ENCODE peak calls at places on chromosomes 1 and 21, in nine cellular contexts. One of them, this sample, is unnamed.

GRCh38 chr21:30620522-30620921 is at the start of gene KRTAP20-4:
- DNase-seq in fibroblast of lung: no peak
- DNase-seq in foreskin fibroblast: no peak
- DNase-seq in adrenal gland: no peak
- DNase-seq in cardiac fibroblast: no peak
- DNase-seq in HFF-Myc: no peak
- DNase-seq in uterus: no peak
- DNase-seq in astrocyte: no peak
- DNase-seq in IMR-90: no peak
- DNase-seq in this sample: no peak

GRCh38 chr1:204254031-204254661 is 40.4 kb upstream of the GOLT1A start:
- DNase-seq in fibroblast of lung: no peak
- DNase-seq in foreskin fibroblast: peak
- DNase-seq in adrenal gland: peak
- DNase-seq in cardiac fibroblast: peak
- DNase-seq in HFF-Myc: no peak
- DNase-seq in uterus: peak
- DNase-seq in astrocyte: no peak
- DNase-seq in IMR-90: peak
- DNase-seq in this sample: no peak

GRCh38 chr1:34164510-34165381 is at the start of gene CSMD2:
- DNase-seq in fibroblast of lung: peak
- DNase-seq in foreskin fibroblast: peak
- DNase-seq in adrenal gland: peak
- DNase-seq in cardiac fibroblast: peak
- DNase-seq in HFF-Myc: no peak
- DNase-seq in uterus: no peak
- DNase-seq in astrocyte: peak
- DNase-seq in IMR-90: peak
- DNase-seq in this sample: no peak

GRCh38 chr1:166573199-166573598 is 266.1 kb upstream of the POGK start:
- DNase-seq in fibroblast of lung: no peak
- DNase-seq in foreskin fibroblast: no peak
- DNase-seq in adrenal gland: no peak
- DNase-seq in cardiac fibroblast: no peak
- DNase-seq in HFF-Myc: no peak
- DNase-seq in uterus: no peak
- DNase-seq in astrocyte: no peak
- DNase-seq in IMR-90: no peak
- DNase-seq in this sample: no peak

GRCh38 chr1:11772458-11772857 is 10.5 kb downstream of the C1orf167 start:
- DNase-seq in fibroblast of lung: no peak
- DNase-seq in foreskin fibroblast: no peak
- DNase-seq in adrenal gland: no peak
- DNase-seq in cardiac fibroblast: no peak
- DNase-seq in HFF-Myc: no peak
- DNase-seq in uterus: no peak
- DNase-seq in astrocyte: no peak
- DNase-seq in IMR-90: no peak
- DNase-seq in this sample: no peak

GRCh38 chr1:224481601-224482000 is 47.0 kb upstream of the WDR26 start:
- DNase-seq in fibroblast of lung: no peak
- DNase-seq in foreskin fibroblast: no peak
- DNase-seq in adrenal gland: no peak
- DNase-seq in cardiac fibroblast: no peak
- DNase-seq in HFF-Myc: no peak
- DNase-seq in uterus: no peak
- DNase-seq in astrocyte: no peak
- DNase-seq in IMR-90: no peak
- DNase-seq in this sample: no peak

GRCh38 chr21:30189763-30190162 is 23.2 kb upstream of the CLDN17 start:
- DNase-seq in fibroblast of lung: no peak
- DNase-seq in foreskin fibroblast: no peak
- DNase-seq in adrenal gland: no peak
- DNase-seq in cardiac fibroblast: no peak
- DNase-seq in HFF-Myc: no peak
- DNase-seq in uterus: no peak
- DNase-seq in astrocyte: no peak
- DNase-seq in IMR-90: no peak
- DNase-seq in this sample: no peak

GRCh38 chr1:172287207-172287606 is 133.3 kb upstream of the C1orf105 start:
- DNase-seq in fibroblast of lung: peak
- DNase-seq in foreskin fibroblast: peak
- DNase-seq in adrenal gland: peak
- DNase-seq in cardiac fibroblast: peak
- DNase-seq in HFF-Myc: no peak
- DNase-seq in uterus: peak
- DNase-seq in astrocyte: peak
- DNase-seq in IMR-90: peak
- DNase-seq in this sample: peak

GRCh38 chr1:114315601-114316000 is 161.9 kb upstream of the SYT6 start:
- DNase-seq in fibroblast of lung: peak
- DNase-seq in foreskin fibroblast: peak
- DNase-seq in adrenal gland: no peak
- DNase-seq in cardiac fibroblast: peak
- DNase-seq in HFF-Myc: no peak
- DNase-seq in uterus: no peak
- DNase-seq in astrocyte: no peak
- DNase-seq in IMR-90: no peak
- DNase-seq in this sample: no peak

GRCh38 chr1:12708956-12709555 is 6.9 kb upstream of the AADACL3 start:
- DNase-seq in fibroblast of lung: no peak
- DNase-seq in foreskin fibroblast: no peak
- DNase-seq in adrenal gland: no peak
- DNase-seq in cardiac fibroblast: peak
- DNase-seq in HFF-Myc: no peak
- DNase-seq in uterus: no peak
- DNase-seq in astrocyte: no peak
- DNase-seq in IMR-90: no peak
- DNase-seq in this sample: no peak

GRCh38 chr1:155008015-155008941 is 5.7 kb downstream of the ZBTB7B start:
- DNase-seq in fibroblast of lung: no peak
- DNase-seq in foreskin fibroblast: no peak
- DNase-seq in adrenal gland: no peak
- DNase-seq in cardiac fibroblast: no peak
- DNase-seq in HFF-Myc: no peak
- DNase-seq in uterus: no peak
- DNase-seq in astrocyte: no peak
- DNase-seq in IMR-90: no peak
- DNase-seq in this sample: no peak

GRCh38 chr1:45545019-45545493 is 5.6 kb upstream of the AKR1A1 start:
- DNase-seq in fibroblast of lung: no peak
- DNase-seq in foreskin fibroblast: no peak
- DNase-seq in adrenal gland: no peak
- DNase-seq in cardiac fibroblast: no peak
- DNase-seq in HFF-Myc: no peak
- DNase-seq in uterus: no peak
- DNase-seq in astrocyte: no peak
- DNase-seq in IMR-90: no peak
- DNase-seq in this sample: no peak

GRCh38 chr1:82223091-82223490 is 422.4 kb downstream of the ADGRL2 start:
- DNase-seq in fibroblast of lung: no peak
- DNase-seq in foreskin fibroblast: no peak
- DNase-seq in adrenal gland: no peak
- DNase-seq in cardiac fibroblast: no peak
- DNase-seq in HFF-Myc: no peak
- DNase-seq in uterus: no peak
- DNase-seq in astrocyte: no peak
- DNase-seq in IMR-90: no peak
- DNase-seq in this sample: no peak

GRCh38 chr1:186762653-186763052 is 66.1 kb upstream of the PLA2G4A start:
- DNase-seq in fibroblast of lung: peak
- DNase-seq in foreskin fibroblast: no peak
- DNase-seq in adrenal gland: no peak
- DNase-seq in cardiac fibroblast: peak
- DNase-seq in HFF-Myc: no peak
- DNase-seq in uterus: no peak
- DNase-seq in astrocyte: peak
- DNase-seq in IMR-90: no peak
- DNase-seq in this sample: no peak

GRCh38 chr1:178541829-178542553 is 29.1 kb downstream of the TEX35 start:
- DNase-seq in fibroblast of lung: peak
- DNase-seq in foreskin fibroblast: no peak
- DNase-seq in adrenal gland: peak
- DNase-seq in cardiac fibroblast: no peak
- DNase-seq in HFF-Myc: no peak
- DNase-seq in uterus: peak
- DNase-seq in astrocyte: no peak
- DNase-seq in IMR-90: no peak
- DNase-seq in this sample: no peak

GRCh38 chr1:53594391-53595180 is 135.4 kb downstream of the DMRTB1 start:
- DNase-seq in fibroblast of lung: no peak
- DNase-seq in foreskin fibroblast: no peak
- DNase-seq in adrenal gland: no peak
- DNase-seq in cardiac fibroblast: no peak
- DNase-seq in HFF-Myc: no peak
- DNase-seq in uterus: no peak
- DNase-seq in astrocyte: no peak
- DNase-seq in IMR-90: no peak
- DNase-seq in this sample: no peak

GRCh38 chr1:220726634-220727033 is 21.5 kb upstream of the MTARC2 start:
- DNase-seq in fibroblast of lung: no peak
- DNase-seq in foreskin fibroblast: no peak
- DNase-seq in adrenal gland: no peak
- DNase-seq in cardiac fibroblast: no peak
- DNase-seq in HFF-Myc: no peak
- DNase-seq in uterus: no peak
- DNase-seq in astrocyte: no peak
- DNase-seq in IMR-90: no peak
- DNase-seq in this sample: no peak
- TF ChIP-seq CTCF in fibroblast of lung: peak
- TF ChIP-seq CTCF in foreskin fibroblast: no peak
- TF ChIP-seq CTCF in adrenal gland: no peak
- TF ChIP-seq CTCF in cardiac fibroblast: peak
- TF ChIP-seq CTCF in HFF-Myc: peak
- TF ChIP-seq CTCF in uterus: no peak
- TF ChIP-seq CTCF in astrocyte: peak
- TF ChIP-seq CTCF in IMR-90: peak
- TF ChIP-seq CTCF in this sample: no peak

GRCh38 chr1:209879539-209879938 is 51.8 kb downstream of the UTP25 start:
- DNase-seq in fibroblast of lung: peak
- DNase-seq in foreskin fibroblast: peak
- DNase-seq in adrenal gland: no peak
- DNase-seq in cardiac fibroblast: peak
- DNase-seq in HFF-Myc: no peak
- DNase-seq in uterus: no peak
- DNase-seq in astrocyte: peak
- DNase-seq in IMR-90: no peak
- DNase-seq in this sample: no peak
- H3K4me3 ChIP-seq in fibroblast of lung: no peak
- H3K4me3 ChIP-seq in foreskin fibroblast: no peak
- H3K4me3 ChIP-seq in adrenal gland: no peak
- H3K4me3 ChIP-seq in cardiac fibroblast: no peak
- H3K4me3 ChIP-seq in HFF-Myc: no peak
- H3K4me3 ChIP-seq in uterus: no peak
- H3K4me3 ChIP-seq in astrocyte: no peak
- H3K4me3 ChIP-seq in IMR-90: no peak
- H3K4me3 ChIP-seq in this sample: no peak

GRCh38 chr1:117928881-117929339 is 511 bp downstream of the GDAP2 start:
- DNase-seq in fibroblast of lung: peak
- DNase-seq in foreskin fibroblast: peak
- DNase-seq in adrenal gland: peak
- DNase-seq in cardiac fibroblast: peak
- DNase-seq in HFF-Myc: peak
- DNase-seq in uterus: peak
- DNase-seq in astrocyte: peak
- DNase-seq in IMR-90: peak
- DNase-seq in this sample: peak
- TF ChIP-seq CTCF in fibroblast of lung: peak
- TF ChIP-seq CTCF in foreskin fibroblast: no peak
- TF ChIP-seq CTCF in adrenal gland: no peak
- TF ChIP-seq CTCF in cardiac fibroblast: peak
- TF ChIP-seq CTCF in HFF-Myc: peak
- TF ChIP-seq CTCF in uterus: no peak
- TF ChIP-seq CTCF in astrocyte: peak
- TF ChIP-seq CTCF in IMR-90: peak
- TF ChIP-seq CTCF in this sample: no peak

GRCh38 chr1:93710949-93711591 is 29.4 kb upstream of the BCAR3 start:
- DNase-seq in fibroblast of lung: peak
- DNase-seq in foreskin fibroblast: no peak
- DNase-seq in adrenal gland: no peak
- DNase-seq in cardiac fibroblast: no peak
- DNase-seq in HFF-Myc: no peak
- DNase-seq in uterus: no peak
- DNase-seq in astrocyte: no peak
- DNase-seq in IMR-90: no peak
- DNase-seq in this sample: no peak

GRCh38 chr1:93707956-93708355 is 26.3 kb upstream of the BCAR3 start:
- DNase-seq in fibroblast of lung: no peak
- DNase-seq in foreskin fibroblast: no peak
- DNase-seq in adrenal gland: no peak
- DNase-seq in cardiac fibroblast: no peak
- DNase-seq in HFF-Myc: no peak
- DNase-seq in uterus: no peak
- DNase-seq in astrocyte: no peak
- DNase-seq in IMR-90: no peak
- DNase-seq in this sample: no peak

GRCh38 chr1:93710499-93710898 is 28.9 kb upstream of the BCAR3 start:
- DNase-seq in fibroblast of lung: no peak
- DNase-seq in foreskin fibroblast: no peak
- DNase-seq in adrenal gland: no peak
- DNase-seq in cardiac fibroblast: no peak
- DNase-seq in HFF-Myc: no peak
- DNase-seq in uterus: no peak
- DNase-seq in astrocyte: no peak
- DNase-seq in IMR-90: no peak
- DNase-seq in this sample: no peak

GRCh38 chr1:93705897-93706500 is 24.4 kb upstream of the BCAR3 start:
- DNase-seq in fibroblast of lung: peak
- DNase-seq in foreskin fibroblast: no peak
- DNase-seq in adrenal gland: no peak
- DNase-seq in cardiac fibroblast: no peak
- DNase-seq in HFF-Myc: no peak
- DNase-seq in uterus: no peak
- DNase-seq in astrocyte: no peak
- DNase-seq in IMR-90: peak
- DNase-seq in this sample: no peak

DNA sequence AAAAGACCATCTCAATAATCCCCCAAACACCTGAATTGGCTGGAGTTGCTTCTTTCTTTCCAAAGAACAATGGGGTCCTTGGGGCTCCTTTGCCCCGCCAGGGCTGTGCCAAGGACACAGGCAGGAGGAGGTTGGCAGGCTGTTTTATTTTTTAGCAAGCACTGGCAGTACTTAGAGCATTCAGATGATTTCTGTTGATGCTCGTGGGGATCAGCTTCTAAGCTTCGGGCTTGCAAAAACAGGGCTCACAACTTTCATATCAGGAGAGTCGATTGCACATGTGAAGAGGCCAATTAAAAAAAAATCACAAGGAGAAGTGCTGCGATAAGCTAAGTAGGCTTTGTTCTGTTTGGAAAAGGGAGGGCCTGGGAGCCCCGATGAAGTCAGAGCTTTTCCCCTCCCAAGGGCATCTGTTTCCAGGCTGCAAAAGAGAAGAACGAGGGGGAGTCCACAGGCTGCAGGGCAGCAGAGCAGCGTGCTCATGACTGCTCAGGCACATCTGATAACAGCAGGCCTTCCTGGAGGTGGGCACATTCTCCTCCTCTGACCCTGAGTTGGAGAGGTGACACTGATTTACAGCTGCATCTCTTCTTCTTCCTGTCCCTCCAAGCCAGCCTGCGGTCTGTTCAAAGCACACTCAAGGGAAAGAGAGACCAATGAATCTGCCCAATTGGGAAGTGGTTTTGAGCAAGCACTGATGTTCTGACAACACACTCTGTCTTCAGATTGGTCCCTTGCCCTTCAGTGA is 27.3 kb upstream of the BCAR3 start:
- DNase-seq in fibroblast of lung: no peak
- DNase-seq in foreskin fibroblast: no peak
- DNase-seq in adrenal gland: peak
- DNase-seq in cardiac fibroblast: peak
- DNase-seq in HFF-Myc: no peak
- DNase-seq in uterus: peak
- DNase-seq in astrocyte: no peak
- DNase-seq in IMR-90: peak
- DNase-seq in this sample: no peak
- H3K4me3 ChIP-seq in fibroblast of lung: no peak
- H3K4me3 ChIP-seq in foreskin fibroblast: no peak
- H3K4me3 ChIP-seq in adrenal gland: no peak
- H3K4me3 ChIP-seq in cardiac fibroblast: no peak
- H3K4me3 ChIP-seq in HFF-Myc: no peak
- H3K4me3 ChIP-seq in uterus: no peak
- H3K4me3 ChIP-seq in astrocyte: no peak
- H3K4me3 ChIP-seq in IMR-90: no peak
- H3K4me3 ChIP-seq in this sample: peak